ENCODE peak calls at places on chromosomes 2 and 18, in ten cellular contexts. M is SK-N-SH, D is H1, T is SK-N-MC, H is vagina, F is spleen, V is stomach, Y is suprapubic skin, N is breast epithelium, R is GM12878. Z is an unnamed sample.

GRCh38 chr18:80172056-80172455 is 63.0 kb downstream of the ADNP2 start:
- DNase-seq in Y (no peak), D (no peak), R (no peak), M (no peak), H (no peak), N (no peak), F (no peak), T (no peak), V (no peak), Z (no peak)

GRCh38 chr2:64524604-64525322 is 635 bp downstream of the AFTPH start:
- DNase-seq in Y (no peak), V (peak), N (no peak), R (no peak), T (no peak), H (no peak), M (peak), F (no peak), D (no peak), Z (peak)

GRCh38 chr2:144886847-144887246 is 366.9 kb upstream of the ZEB2 start:
- DNase-seq in D (no peak), N (no peak), Y (peak), T (no peak), H (no peak), V (no peak), M (no peak), R (no peak), F (no peak), Z (no peak)

GRCh38 chr18:21406111-21406510 is 164.1 kb downstream of the GREB1L start:
- DNase-seq in Y (no peak), F (no peak), T (no peak), V (no peak), M (no peak), D (no peak), R (no peak), N (no peak), H (no peak), Z (no peak)

GRCh38 chr2:21317131-21317530 is 193.4 kb downstream of the TDRD15 start:
- DNase-seq in H (no peak), Y (no peak), T (no peak), R (no peak), N (no peak), F (no peak), M (peak), V (peak), D (peak), Z (peak)

GRCh38 chr2:57429821-57430220 is 616.8 kb upstream of the VRK2 start:
- DNase-seq in R (no peak), D (no peak), N (no peak), H (no peak), M (no peak), F (no peak), Y (no peak), T (no peak), V (no peak), Z (no peak)

GRCh38 chr2:186862869-186863709 is 14.1 kb upstream of the ZSWIM2 start:
- DNase-seq in V (no peak), M (peak), T (no peak), R (no peak), D (no peak), N (no peak), F (no peak), H (no peak), Y (no peak), Z (no peak)

GRCh38 chr2:194205568-194206227 is 1451.3 kb upstream of the SLC39A10 start:
- DNase-seq in F (no peak), D (no peak), T (no peak), R (no peak), N (no peak), H (no peak), V (no peak), M (no peak), Y (no peak), Z (no peak)

GRCh38 chr2:100259106-100259505 is 63.2 kb downstream of the LONRF2 start:
- DNase-seq in M (no peak), T (no peak), N (no peak), Y (peak), D (no peak), R (no peak), F (peak), V (no peak), H (no peak), Z (no peak)

GRCh38 chr2:230927711-230928341 is 2.8 kb upstream of the GPR55 start:
- DNase-seq in R (no peak), D (no peak), M (no peak), V (no peak), Y (peak), H (no peak), N (no peak), F (peak), T (no peak), Z (peak)

GRCh38 chr2:86634352-86634751 is 10.7 kb upstream of the RNF103 start:
- DNase-seq in M (no peak), T (no peak), V (no peak), R (no peak), Y (no peak), H (no peak), F (peak), N (no peak), D (no peak), Z (no peak)

GRCh38 chr18:46672062-46672970 is 15.3 kb upstream of the LOXHD1 start:
- DNase-seq in T (no peak), D (no peak), Y (no peak), V (no peak), R (no peak), F (no peak), H (no peak), N (no peak), M (no peak), Z (no peak)

GRCh38 chr2:238509151-238509820 is 82.6 kb downstream of the ASB1 start:
- DNase-seq in M (no peak), H (no peak), Y (no peak), F (peak), T (no peak), D (peak), R (no peak), V (no peak), N (no peak), Z (no peak)

GRCh38 chr2:159936471-159936870 is 125.9 kb downstream of the PLA2R1 start:
- DNase-seq in F (no peak), T (no peak), R (no peak), Y (no peak), N (no peak), D (no peak), M (no peak), V (no peak), H (no peak), Z (no peak)

GRCh38 chr2:136051725-136052048 is 66.3 kb upstream of the DARS1 start:
- DNase-seq in M (no peak), V (no peak), F (no peak), T (no peak), H (no peak), Y (no peak), N (no peak), D (no peak), R (no peak), Z (no peak)

GRCh38 chr2:218396688-218397501 is 2.8 kb upstream of the CTDSP1 start:
- DNase-seq in N (peak), M (peak), R (no peak), T (no peak), V (peak), H (no peak), D (no peak), F (peak), Y (peak), Z (peak)

GRCh38 chr2:150859872-150860271 is 372.4 kb upstream of the RND3 start:
- DNase-seq in N (no peak), Y (no peak), F (no peak), T (no peak), M (no peak), R (no peak), V (no peak), D (no peak), H (no peak), Z (no peak)

GRCh38 chr2:127485694-127486071 is 40.6 kb downstream of the IWS1 start:
- DNase-seq in Y (no peak), T (no peak), N (no peak), F (no peak), V (no peak), H (no peak), R (no peak), D (no peak), M (no peak), Z (no peak)

GRCh38 chr2:127490283-127490682 is 36.0 kb downstream of the IWS1 start:
- DNase-seq in R (no peak), Y (no peak), D (no peak), T (no peak), N (no peak), H (no peak), V (no peak), F (no peak), M (no peak), Z (no peak)

GRCh38 chr2:127482031-127482430 is 44.3 kb downstream of the IWS1 start:
- DNase-seq in N (no peak), R (no peak), T (no peak), V (no peak), M (no peak), Y (no peak), F (no peak), H (no peak), D (no peak), Z (no peak)

GRCh38 chr2:127485051-127485693 is 41.1 kb downstream of the IWS1 start:
- DNase-seq in V (no peak), Y (no peak), T (peak), H (no peak), D (no peak), M (no peak), R (no peak), N (no peak), F (no peak), Z (no peak)

GRCh38 chr2:127486247-127486912 is 39.9 kb downstream of the IWS1 start:
- DNase-seq in V (no peak), F (no peak), M (no peak), Y (no peak), H (no peak), R (no peak), T (no peak), D (no peak), N (no peak), Z (no peak)
- TF ChIP-seq POLR2AphosphoS5 in V (no peak), F (no peak), M (no peak), Y (no peak), H (no peak), R (no peak), T (no peak), D (no peak), N (no peak), Z (no peak)

GRCh38 chr2:172970660-172971059 is 105.0 kb upstream of the MAP3K20 start:
- DNase-seq in H (no peak), F (no peak), Y (no peak), R (no peak), N (no peak), M (no peak), D (no peak), V (no peak), T (no peak), Z (no peak)

GRCh38 chr2:172969609-172970008 is 106.0 kb upstream of the MAP3K20 start:
- DNase-seq in M (no peak), N (no peak), F (no peak), H (no peak), V (no peak), Y (no peak), R (no peak), D (no peak), T (no peak), Z (no peak)

GRCh38 chr2:172969171-172969570 is 106.5 kb upstream of the MAP3K20 start:
- DNase-seq in D (no peak), R (no peak), F (no peak), H (no peak), M (no peak), Y (no peak), V (no peak), N (no peak), T (no peak), Z (no peak)

GRCh38 chr2:172967036-172967982 is 108.3 kb upstream of the MAP3K20 start:
- DNase-seq in R (no peak), D (no peak), V (no peak), T (no peak), M (no peak), Y (no peak), F (no peak), N (no peak), H (no peak), Z (no peak)

GRCh38 chr2:172968061-172968469 is 107.6 kb upstream of the MAP3K20 start:
- DNase-seq in T (no peak), R (no peak), F (no peak), H (no peak), V (peak), Y (no peak), N (no peak), M (no peak), D (no peak), Z (no peak)
- TF ChIP-seq POLR2AphosphoS5 in T (no peak), R (no peak), F (no peak), H (peak), V (peak), Y (no peak), N (no peak), M (no peak), D (no peak), Z (peak)

GRCh38 chr2:196538189-196538588 is 101.3 kb upstream of the CCDC150 start:
- DNase-seq in Y (no peak), T (no peak), H (no peak), F (no peak), N (no peak), M (no peak), R (no peak), V (no peak), D (no peak), Z (no peak)
- TF ChIP-seq POLR2AphosphoS5 in Y (no peak), T (no peak), H (no peak), F (no peak), N (no peak), M (no peak), R (no peak), V (no peak), D (no peak), Z (no peak)

GRCh38 chr2:101897301-101897700 is 94.5 kb upstream of the IL1R2 start:
- DNase-seq in H (no peak), R (no peak), F (no peak), D (no peak), T (no peak), M (no peak), Y (no peak), V (no peak), N (no peak), Z (no peak)
- TF ChIP-seq POLR2AphosphoS5 in H (no peak), R (no peak), F (no peak), D (no peak), T (no peak), M (no peak), Y (no peak), V (no peak), N (no peak), Z (no peak)

GRCh38 chr2:68828887-68829708 is 42.1 kb downstream of the BMP10 start:
- DNase-seq in F (peak), Y (peak), D (no peak), T (peak), V (peak), H (no peak), N (peak), M (peak), R (no peak), Z (peak)
- TF ChIP-seq POLR2AphosphoS5 in F (peak), Y (no peak), D (no peak), T (peak), V (peak), H (peak), N (peak), M (peak), R (no peak), Z (peak)

GRCh38 chr2:213723051-213723560 is 438.8 kb downstream of the SPAG16 start:
- DNase-seq in H (no peak), F (no peak), M (no peak), N (no peak), T (no peak), D (no peak), V (no peak), Y (no peak), R (no peak), Z (no peak)

GRCh38 chr2:213723707-213724106 is 439.4 kb downstream of the SPAG16 start:
- DNase-seq in F (no peak), H (no peak), R (no peak), M (no peak), T (no peak), N (no peak), D (no peak), Y (no peak), V (no peak), Z (no peak)

GRCh38 chr2:213726101-213726500 is 441.8 kb downstream of the SPAG16 start:
- DNase-seq in F (no peak), H (no peak), T (no peak), M (no peak), Y (no peak), N (no peak), V (no peak), D (no peak), R (no peak), Z (no peak)

DNA sequence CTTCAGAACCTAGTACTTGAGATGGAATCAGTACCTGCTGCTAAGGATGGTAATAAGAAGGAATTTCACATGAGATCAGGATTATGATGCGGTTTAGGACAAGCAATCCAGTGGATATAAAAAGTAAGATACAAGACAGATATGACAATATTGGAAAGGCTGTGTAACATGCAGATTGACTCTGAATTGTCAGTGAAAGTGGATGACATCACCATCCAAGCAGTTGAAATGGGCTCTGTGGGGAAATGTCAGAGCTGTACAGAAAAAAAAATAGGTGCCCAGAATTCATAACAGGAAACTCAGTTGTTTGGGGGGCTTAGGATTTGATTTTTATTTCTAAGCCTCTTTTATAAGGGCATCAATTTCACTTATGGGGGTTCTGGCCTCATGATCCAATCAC is 438.3 kb downstream of the SPAG16 start:
- DNase-seq in M (no peak), F (no peak), N (no peak), T (no peak), R (no peak), V (no peak), H (no peak), D (no peak), Y (no peak), Z (no peak)
- TF ChIP-seq POLR2AphosphoS5 in M (no peak), F (no peak), N (no peak), T (no peak), R (no peak), V (no peak), H (no peak), D (no peak), Y (no peak), Z (no peak)

GRCh38 chr2:10132596-10132995 is 10.1 kb downstream of the RRM2 start:
- DNase-seq in F (peak), R (no peak), M (no peak), N (no peak), V (no peak), D (no peak), Y (peak), H (no peak), T (no peak), Z (no peak)

GRCh38 chr2:10136187-10136934 is 13.8 kb downstream of the RRM2 start:
- DNase-seq in N (no peak), V (no peak), M (no peak), F (peak), T (no peak), R (no peak), H (no peak), Y (no peak), D (no peak), Z (no peak)

GRCh38 chr2:10135296-10136089 is 13.0 kb downstream of the RRM2 start:
- DNase-seq in R (no peak), Y (no peak), D (no peak), V (no peak), H (no peak), F (peak), M (no peak), N (no peak), T (no peak), Z (no peak)

GRCh38 chr2:10132043-10132575 is 9.6 kb downstream of the RRM2 start:
- DNase-seq in F (peak), Y (peak), T (no peak), H (no peak), N (no peak), D (no peak), V (no peak), R (no peak), M (no peak), Z (no peak)

GRCh38 chr2:10133007-10133647 is 10.6 kb downstream of the RRM2 start:
- DNase-seq in M (no peak), Y (peak), R (no peak), F (peak), D (no peak), T (no peak), V (no peak), H (no peak), N (no peak), Z (no peak)
- TF ChIP-seq POLR2AphosphoS5 in M (no peak), Y (no peak), R (no peak), F (no peak), D (peak), T (peak), V (no peak), H (no peak), N (no peak), Z (no peak)